ENCODE peak calls at places on chromosome 6, in six cellular contexts. One of them, this sample, is unnamed.
A peak's percentile ranks its signal among the peaks of the same experiment; 100 is the strongest.

GRCh38 chr6:128067446-128068109 is 166.7 kb upstream of the THEMIS start:
- DNase-seq in mesenchymal stem cell: no peak
- DNase-seq in neuronal stem cell: no peak
- DNase-seq in H9: peak; percentile 17
- DNase-seq in H1: no peak
- DNase-seq in IMR-90: no peak
- DNase-seq in this sample: no peak

GRCh38 chr6:170018422-170019258 is 267.2 kb downstream of the ERMARD start:
- DNase-seq in neuronal stem cell: no peak
- DNase-seq in IMR-90: no peak
- DNase-seq in H9: peak; percentile 8
- DNase-seq in H1: no peak
- DNase-seq in mesenchymal stem cell: no peak
- DNase-seq in this sample: no peak

GRCh38 chr6:74871757-74872156 is 334.1 kb downstream of the COL12A1 start:
- DNase-seq in IMR-90: peak; percentile 63
- DNase-seq in H9: no peak
- DNase-seq in neuronal stem cell: no peak
- DNase-seq in mesenchymal stem cell: no peak
- DNase-seq in H1: no peak
- DNase-seq in this sample: no peak

GRCh38 chr6:147954938-147955337 is 387.7 kb upstream of the SASH1 start:
- DNase-seq in mesenchymal stem cell: no peak
- DNase-seq in H9: no peak
- DNase-seq in H1: no peak
- DNase-seq in IMR-90: no peak
- DNase-seq in neuronal stem cell: no peak
- DNase-seq in this sample: peak; percentile 71

GRCh38 chr6:163356324-163356723 is 58.2 kb upstream of the QKI start:
- DNase-seq in H1: no peak
- DNase-seq in IMR-90: peak; percentile 71
- DNase-seq in mesenchymal stem cell: peak; percentile 89
- DNase-seq in H9: peak; percentile 64
- DNase-seq in neuronal stem cell: no peak
- DNase-seq in this sample: peak; percentile 94

GRCh38 chr6:108564178-108564577 is 3.5 kb downstream of the FOXO3 start:
- DNase-seq in neuronal stem cell: no peak
- DNase-seq in H1: no peak
- DNase-seq in mesenchymal stem cell: peak; percentile 80
- DNase-seq in IMR-90: peak; percentile 98
- DNase-seq in H9: no peak
- DNase-seq in this sample: peak; percentile 92

GRCh38 chr6:71420693-71421328 is 132.2 kb downstream of the OGFRL1 start:
- DNase-seq in IMR-90: peak; percentile 94
- DNase-seq in H1: peak; percentile 73
- DNase-seq in neuronal stem cell: peak; percentile 86
- DNase-seq in H9: peak; percentile 97
- DNase-seq in mesenchymal stem cell: peak; percentile 96
- DNase-seq in this sample: peak; percentile 91

GRCh38 chr6:131694832-131695426 is 6.3 kb downstream of the OR2A4 start:
- DNase-seq in IMR-90: peak; percentile 79
- DNase-seq in neuronal stem cell: peak; percentile 54
- DNase-seq in mesenchymal stem cell: peak; percentile 72
- DNase-seq in H9: peak; percentile 71
- DNase-seq in H1: peak; percentile 38
- DNase-seq in this sample: peak; percentile 84

GRCh38 chr6:42407379-42407778 is 44.3 kb downstream of the TRERF1 start:
- DNase-seq in IMR-90: peak; percentile 92
- DNase-seq in H1: no peak
- DNase-seq in H9: no peak
- DNase-seq in mesenchymal stem cell: peak; percentile 61
- DNase-seq in neuronal stem cell: no peak
- DNase-seq in this sample: no peak

GRCh38 chr6:165877192-165877591 is 214.2 kb upstream of the PDE10A start:
- DNase-seq in IMR-90: no peak
- DNase-seq in mesenchymal stem cell: no peak
- DNase-seq in H1: no peak
- DNase-seq in neuronal stem cell: no peak
- DNase-seq in H9: no peak
- DNase-seq in this sample: no peak

GRCh38 chr6:32882879-32883250 is 28.9 kb downstream of the PSMB9 start:
- DNase-seq in neuronal stem cell: no peak
- DNase-seq in H9: no peak
- DNase-seq in mesenchymal stem cell: no peak
- DNase-seq in H1: no peak
- DNase-seq in IMR-90: peak; percentile 82
- DNase-seq in this sample: no peak

GRCh38 chr6:32081168-32081624 is 27.9 kb downstream of the TNXB start:
- DNase-seq in H1: no peak
- DNase-seq in neuronal stem cell: no peak
- DNase-seq in IMR-90: peak; percentile 89
- DNase-seq in mesenchymal stem cell: peak; percentile 88
- DNase-seq in H9: no peak
- DNase-seq in this sample: no peak

GRCh38 chr6:155313602-155314091 is 637 bp downstream of the TFB1M start:
- DNase-seq in H9: no peak
- DNase-seq in mesenchymal stem cell: no peak
- DNase-seq in H1: no peak
- DNase-seq in neuronal stem cell: no peak
- DNase-seq in IMR-90: no peak
- DNase-seq in this sample: no peak

GRCh38 chr6:133254552-133255228 is 13.5 kb downstream of the EYA4 start:
- DNase-seq in H1: no peak
- DNase-seq in neuronal stem cell: no peak
- DNase-seq in H9: no peak
- DNase-seq in IMR-90: peak; percentile 83
- DNase-seq in mesenchymal stem cell: peak; percentile 31
- DNase-seq in this sample: no peak

GRCh38 chr6:41502607-41503434 is 43.4 kb upstream of the FOXP4 start:
- DNase-seq in H9: peak; percentile 69
- DNase-seq in mesenchymal stem cell: peak; percentile 40
- DNase-seq in neuronal stem cell: no peak
- DNase-seq in IMR-90: no peak
- DNase-seq in H1: no peak
- DNase-seq in this sample: no peak

GRCh38 chr6:5132741-5133140 is 47.6 kb downstream of the PPP1R3G start:
- DNase-seq in H9: peak; percentile 75
- DNase-seq in H1: peak; percentile 9
- DNase-seq in IMR-90: peak; percentile 98
- DNase-seq in mesenchymal stem cell: peak; percentile 93
- DNase-seq in neuronal stem cell: no peak
- DNase-seq in this sample: peak; percentile 16

GRCh38 chr6:138044972-138045371 is 62.2 kb downstream of the PERP start:
- DNase-seq in mesenchymal stem cell: no peak
- DNase-seq in H1: no peak
- DNase-seq in H9: no peak
- DNase-seq in IMR-90: no peak
- DNase-seq in neuronal stem cell: no peak
- DNase-seq in this sample: no peak

GRCh38 chr6:138044458-138044857 is 62.8 kb downstream of the PERP start:
- DNase-seq in H1: no peak
- DNase-seq in IMR-90: peak; percentile 17
- DNase-seq in mesenchymal stem cell: no peak
- DNase-seq in H9: no peak
- DNase-seq in neuronal stem cell: no peak
- DNase-seq in this sample: no peak
- H4K91ac ChIP-seq in H1: no peak overlapping the region
- H4K91ac ChIP-seq in IMR-90: no peak overlapping the region
- H4K91ac ChIP-seq in mesenchymal stem cell: no peak overlapping the region
- H4K91ac ChIP-seq in H9: no peak overlapping the region
- H4K91ac ChIP-seq in neuronal stem cell: no peak overlapping the region
- H4K91ac ChIP-seq in this sample: no peak overlapping the region

GRCh38 chr6:29964904-29965872 is 22.9 kb downstream of the HLA-A start:
- DNase-seq in H9: peak; percentile 86
- DNase-seq in IMR-90: peak; percentile 91
- DNase-seq in neuronal stem cell: peak; percentile 46
- DNase-seq in mesenchymal stem cell: peak; percentile 90
- DNase-seq in H1: peak; percentile 69
- DNase-seq in this sample: peak; percentile 48
- H2BK5ac ChIP-seq in H9: peak overlapping the region; percentile 84
- H2BK5ac ChIP-seq in IMR-90: peak overlapping the region; percentile 92
- H2BK5ac ChIP-seq in neuronal stem cell: no peak overlapping the region
- H2BK5ac ChIP-seq in mesenchymal stem cell: peak overlapping the region; percentile 98
- H2BK5ac ChIP-seq in H1: peak overlapping the region; percentile 94
- H2BK5ac ChIP-seq in this sample: peak overlapping the region; percentile 34

DNA sequence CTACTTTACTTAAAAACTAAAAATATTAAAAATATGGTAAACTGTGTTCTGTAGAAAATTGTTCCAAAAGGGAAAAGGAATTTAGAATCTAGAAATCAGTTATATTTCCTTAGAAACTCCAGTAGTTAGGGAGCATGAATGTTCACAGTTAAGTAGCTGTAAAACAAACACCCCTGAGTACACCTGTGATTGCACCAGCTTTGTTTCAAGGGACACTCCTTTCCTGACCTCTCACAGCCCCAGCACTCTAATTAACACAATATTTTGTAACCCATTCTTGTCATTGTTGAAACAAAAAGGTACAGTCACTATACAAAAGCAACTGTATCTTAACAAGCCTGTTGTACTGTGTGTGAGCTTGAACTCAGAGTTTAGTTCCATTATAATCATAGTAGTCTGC is 72.3 kb downstream of the NCOA7 start:
- DNase-seq in IMR-90: no peak
- DNase-seq in H9: no peak
- DNase-seq in mesenchymal stem cell: no peak
- DNase-seq in H1: no peak
- DNase-seq in neuronal stem cell: no peak
- DNase-seq in this sample: no peak
- H4K91ac ChIP-seq in IMR-90: no peak overlapping the region
- H4K91ac ChIP-seq in H9: no peak overlapping the region
- H4K91ac ChIP-seq in mesenchymal stem cell: no peak overlapping the region
- H4K91ac ChIP-seq in H1: no peak overlapping the region
- H4K91ac ChIP-seq in neuronal stem cell: no peak overlapping the region
- H4K91ac ChIP-seq in this sample: no peak overlapping the region

DNA sequence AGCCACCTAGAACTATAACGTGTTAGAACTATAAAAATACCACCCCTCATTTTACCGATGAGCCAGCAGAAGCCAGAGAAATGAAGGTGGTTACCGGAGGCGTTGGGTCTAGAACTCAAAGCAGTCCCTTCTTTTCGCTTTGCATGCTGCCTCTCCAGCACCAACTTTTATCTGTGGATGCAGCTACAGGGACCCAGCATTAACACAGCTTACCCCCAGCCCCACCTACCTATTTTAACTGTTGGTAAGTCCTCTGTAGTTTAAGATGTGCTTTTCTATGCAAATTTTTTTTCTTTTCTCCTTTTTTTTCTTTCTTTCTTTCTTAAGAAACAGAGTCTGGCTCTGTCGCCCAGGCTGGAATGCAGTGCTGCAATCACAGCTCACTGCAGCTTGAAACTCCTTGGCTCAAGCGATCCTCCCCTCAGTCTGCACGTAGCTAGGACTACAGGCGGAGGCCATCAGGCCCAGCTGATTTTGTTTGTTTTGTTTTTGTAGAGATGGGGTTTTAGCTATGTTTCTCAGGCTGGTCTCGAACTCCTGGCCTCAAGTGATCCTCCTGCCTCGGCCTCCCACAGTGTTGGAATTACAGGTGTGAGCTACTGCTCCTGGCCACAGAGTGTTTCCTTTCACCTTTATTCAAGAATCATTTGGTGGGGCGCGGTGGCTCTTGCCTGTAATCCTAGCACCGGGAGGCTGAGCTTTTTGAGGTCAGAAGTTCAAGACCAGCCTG is 6.5 kb upstream of the USP45 start:
- DNase-seq in H1: no peak
- DNase-seq in IMR-90: peak; percentile 75
- DNase-seq in mesenchymal stem cell: peak; percentile 78
- DNase-seq in H9: peak; percentile 41
- DNase-seq in neuronal stem cell: no peak
- DNase-seq in this sample: peak; percentile 39
- H2BK5ac ChIP-seq in H1: peak overlapping the region; percentile 96
- H2BK5ac ChIP-seq in IMR-90: peak overlapping the region; percentile 88
- H2BK5ac ChIP-seq in mesenchymal stem cell: peak overlapping the region; percentile 68
- H2BK5ac ChIP-seq in H9: peak overlapping the region; percentile 66
- H2BK5ac ChIP-seq in neuronal stem cell: peak overlapping the region; percentile 97
- H2BK5ac ChIP-seq in this sample: peak overlapping the region; percentile 80

GRCh38 chr6:2712102-2712501 is 38.6 kb downstream of the MYLK4 start:
- DNase-seq in IMR-90: no peak
- DNase-seq in H9: no peak
- DNase-seq in neuronal stem cell: no peak
- DNase-seq in mesenchymal stem cell: no peak
- DNase-seq in H1: no peak
- DNase-seq in this sample: no peak
- H4K91ac ChIP-seq in IMR-90: no peak overlapping the region
- H4K91ac ChIP-seq in H9: no peak overlapping the region
- H4K91ac ChIP-seq in neuronal stem cell: no peak overlapping the region
- H4K91ac ChIP-seq in mesenchymal stem cell: no peak overlapping the region
- H4K91ac ChIP-seq in H1: no peak overlapping the region
- H4K91ac ChIP-seq in this sample: no peak overlapping the region

GRCh38 chr6:11778648-11779307 is at the start of gene ADTRP:
- DNase-seq in IMR-90: no peak
- DNase-seq in neuronal stem cell: no peak
- DNase-seq in H1: no peak
- DNase-seq in H9: no peak
- DNase-seq in mesenchymal stem cell: no peak
- DNase-seq in this sample: no peak
- H2BK5ac ChIP-seq in IMR-90: no peak within 1 kb of the TSS
- H2BK5ac ChIP-seq in neuronal stem cell: no peak within 1 kb of the TSS
- H2BK5ac ChIP-seq in H1: no peak within 1 kb of the TSS
- H2BK5ac ChIP-seq in H9: no peak within 1 kb of the TSS
- H2BK5ac ChIP-seq in mesenchymal stem cell: no peak within 1 kb of the TSS
- H2BK5ac ChIP-seq in this sample: no peak within 1 kb of the TSS

DNA sequence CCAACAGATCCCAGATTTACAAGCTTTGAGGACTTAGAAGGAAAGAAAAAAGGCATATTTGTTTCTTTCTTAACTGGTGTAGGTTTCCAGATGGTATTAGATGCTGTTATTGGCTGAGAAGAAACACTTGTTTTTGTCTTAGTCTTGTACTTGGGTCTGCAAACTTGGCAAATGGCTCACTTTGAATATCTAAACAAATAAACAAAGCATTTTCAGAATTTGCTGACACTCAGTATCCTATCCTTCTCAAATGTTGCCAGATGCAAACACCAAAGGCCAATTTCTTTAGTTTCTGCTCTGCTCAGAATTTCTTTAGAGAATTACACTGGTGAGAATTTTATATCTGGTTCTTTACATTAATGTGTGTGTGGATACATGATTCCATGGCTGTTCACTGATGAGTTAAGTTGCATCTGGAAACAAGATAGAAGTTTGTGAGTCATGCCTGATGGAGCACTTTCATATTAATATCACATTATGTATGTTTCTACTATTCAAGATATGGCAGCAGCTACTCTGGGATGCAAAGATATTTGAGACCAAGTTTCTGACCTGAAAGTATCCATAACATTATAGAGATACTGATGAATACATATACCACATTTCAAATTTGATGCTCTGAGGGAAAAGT is 43.8 kb upstream of the CEP162 start:
- DNase-seq in IMR-90: no peak
- DNase-seq in mesenchymal stem cell: no peak
- DNase-seq in neuronal stem cell: no peak
- DNase-seq in H1: no peak
- DNase-seq in H9: no peak
- DNase-seq in this sample: no peak
- H4K91ac ChIP-seq in IMR-90: no peak overlapping the region
- H4K91ac ChIP-seq in mesenchymal stem cell: no peak overlapping the region
- H4K91ac ChIP-seq in neuronal stem cell: no peak overlapping the region
- H4K91ac ChIP-seq in H1: no peak overlapping the region
- H4K91ac ChIP-seq in H9: no peak overlapping the region
- H4K91ac ChIP-seq in this sample: no peak overlapping the region

GRCh38 chr6:11763460-11764249 is 14.9 kb downstream of the ADTRP start:
- DNase-seq in neuronal stem cell: peak; percentile 8
- DNase-seq in H9: no peak
- DNase-seq in IMR-90: no peak
- DNase-seq in mesenchymal stem cell: no peak
- DNase-seq in H1: no peak
- DNase-seq in this sample: no peak
- H2BK5ac ChIP-seq in neuronal stem cell: no peak overlapping the region
- H2BK5ac ChIP-seq in H9: no peak overlapping the region
- H2BK5ac ChIP-seq in IMR-90: no peak overlapping the region
- H2BK5ac ChIP-seq in mesenchymal stem cell: no peak overlapping the region
- H2BK5ac ChIP-seq in H1: no peak overlapping the region
- H2BK5ac ChIP-seq in this sample: no peak overlapping the region

This sample was measured in trophoblast cell.